ENCODE peak calls at places on chromosome 1, in four cellular contexts. One of them, this sample, is unnamed.
A peak's percentile ranks its signal among the peaks of the same experiment; 100 is the strongest.

GRCh38 chr1:183139281-183139942 is 46.7 kb upstream of the LAMC2 start:
- DNase-seq in GM12878: no peak
- DNase-seq in HepG2: peak; percentile 74
- DNase-seq in H1: no peak
- DNase-seq in this sample: no peak

GRCh38 chr1:65418522-65419185 is 1.8 kb upstream of the LEPR start:
- DNase-seq in H1: no peak
- DNase-seq in GM12878: no peak
- DNase-seq in HepG2: no peak
- DNase-seq in this sample: no peak

GRCh38 chr1:208985231-208985630 is 598.3 kb upstream of the CAMK1G start:
- DNase-seq in HepG2: no peak
- DNase-seq in H1: no peak
- DNase-seq in GM12878: no peak
- DNase-seq in this sample: no peak

GRCh38 chr1:232184561-232185530 is 445.1 kb downstream of the SIPA1L2 start:
- DNase-seq in GM12878: no peak
- DNase-seq in HepG2: no peak
- DNase-seq in H1: no peak
- DNase-seq in this sample: no peak

GRCh38 chr1:157838966-157839365 is 2.6 kb downstream of the CD5L start:
- DNase-seq in HepG2: no peak
- DNase-seq in H1: no peak
- DNase-seq in GM12878: no peak
- DNase-seq in this sample: no peak

GRCh38 chr1:183676515-183677189 is 23.5 kb upstream of the APOBEC4 start:
- DNase-seq in GM12878: no peak
- DNase-seq in HepG2: peak; percentile 54
- DNase-seq in H1: no peak
- DNase-seq in this sample: no peak

GRCh38 chr1:200319143-200319542 is 90.7 kb downstream of the ZNF281 start:
- DNase-seq in H1: no peak
- DNase-seq in HepG2: no peak
- DNase-seq in GM12878: no peak
- DNase-seq in this sample: no peak

GRCh38 chr1:109314805-109315204 is 8.0 kb upstream of the MYBPHL start:
- DNase-seq in H1: no peak
- DNase-seq in HepG2: no peak
- DNase-seq in GM12878: no peak
- DNase-seq in this sample: no peak

GRCh38 chr1:67691712-67692111 is 6.7 kb downstream of the GADD45A start:
- DNase-seq in HepG2: no peak
- DNase-seq in H1: no peak
- DNase-seq in GM12878: no peak
- DNase-seq in this sample: no peak

GRCh38 chr1:5910276-5910620 is 82.0 kb downstream of the NPHP4 start:
- DNase-seq in HepG2: no peak
- DNase-seq in GM12878: no peak
- DNase-seq in H1: peak; percentile 39
- DNase-seq in this sample: no peak

GRCh38 chr1:85935234-85935633 is 221.3 kb downstream of the COL24A1 start:
- DNase-seq in HepG2: no peak
- DNase-seq in H1: no peak
- DNase-seq in GM12878: no peak
- DNase-seq in this sample: no peak

GRCh38 chr1:109677459-109677858 is 9.6 kb downstream of the GSTM2 start:
- DNase-seq in GM12878: no peak
- DNase-seq in H1: no peak
- DNase-seq in HepG2: no peak
- DNase-seq in this sample: no peak

GRCh38 chr1:36203554-36204346 is 20.5 kb upstream of the THRAP3 start:
- DNase-seq in GM12878: no peak
- DNase-seq in HepG2: no peak
- DNase-seq in H1: peak; percentile 54
- DNase-seq in this sample: no peak

GRCh38 chr1:44842763-44843655 is at the start of gene PTCH2:
- DNase-seq in H1: peak; percentile 95
- DNase-seq in HepG2: peak; percentile 55
- DNase-seq in GM12878: no peak
- DNase-seq in this sample: peak; percentile 84

GRCh38 chr1:44810101-44810761 is 1.9 kb downstream of the BTBD19 start:
- DNase-seq in GM12878: peak; percentile 60
- DNase-seq in HepG2: no peak
- DNase-seq in H1: no peak
- DNase-seq in this sample: no peak

GRCh38 chr1:36625253-36625958 is 142.7 kb upstream of the CSF3R start:
- DNase-seq in GM12878: no peak
- DNase-seq in H1: no peak
- DNase-seq in HepG2: no peak
- DNase-seq in this sample: no peak

GRCh38 chr1:119968068-119968492 is 71.8 kb upstream of the ADAM30 start:
- DNase-seq in GM12878: peak; percentile 31
- DNase-seq in H1: peak; percentile 86
- DNase-seq in HepG2: peak; percentile 63
- DNase-seq in this sample: peak; percentile 63

GRCh38 chr1:61426884-61427283 is 298.1 kb downstream of the TM2D1 start:
- DNase-seq in GM12878: no peak
- DNase-seq in HepG2: no peak
- DNase-seq in H1: no peak
- DNase-seq in this sample: no peak

GRCh38 chr1:113788802-113789201 is 23.5 kb downstream of the RSBN1 start:
- DNase-seq in H1: no peak
- DNase-seq in HepG2: no peak
- DNase-seq in GM12878: no peak
- DNase-seq in this sample: no peak

GRCh38 chr1:60621524-60621923 is 460.8 kb upstream of the NFIA start:
- DNase-seq in HepG2: no peak
- DNase-seq in GM12878: no peak
- DNase-seq in H1: no peak
- DNase-seq in this sample: no peak

GRCh38 chr1:51907079-51907702 is 28.7 kb upstream of the NRDC start:
- DNase-seq in HepG2: no peak
- DNase-seq in H1: no peak
- DNase-seq in GM12878: no peak
- DNase-seq in this sample: no peak

GRCh38 chr1:233295775-233296322 is 324 bp upstream of the PCNX2 start:
- DNase-seq in GM12878: no peak
- DNase-seq in H1: no peak
- DNase-seq in HepG2: no peak
- DNase-seq in this sample: no peak

GRCh38 chr1:24364975-24365678 is 46.0 kb downstream of the GRHL3 start:
- DNase-seq in H1: no peak
- DNase-seq in GM12878: peak; percentile 33
- DNase-seq in HepG2: no peak
- DNase-seq in this sample: no peak

GRCh38 chr1:203216274-203217138 is 13.0 kb downstream of the CHIT1 start:
- DNase-seq in HepG2: peak; percentile 53
- DNase-seq in H1: peak; percentile 86
- DNase-seq in GM12878: peak; percentile 17
- DNase-seq in this sample: peak; percentile 94

GRCh38 chr1:234539666-234540403 is 60.9 kb upstream of the TARBP1 start:
- DNase-seq in GM12878: no peak
- DNase-seq in HepG2: no peak
- DNase-seq in H1: no peak
- DNase-seq in this sample: no peak

GRCh38 chr1:204404629-204405028 is 7.0 kb downstream of the PPP1R15B start:
- DNase-seq in HepG2: peak; percentile 31
- DNase-seq in GM12878: no peak
- DNase-seq in H1: no peak
- DNase-seq in this sample: no peak

GRCh38 chr1:52348704-52349301 is 17.2 kb downstream of the CC2D1B start:
- DNase-seq in HepG2: no peak
- DNase-seq in H1: peak; percentile 63
- DNase-seq in GM12878: no peak
- DNase-seq in this sample: peak; percentile 52

GRCh38 chr1:159868766-159869165 is 6.3 kb upstream of the VSIG8 start:
- DNase-seq in HepG2: no peak
- DNase-seq in GM12878: no peak
- DNase-seq in H1: no peak
- DNase-seq in this sample: no peak

GRCh38 chr1:22753396-22754083 is 42.9 kb downstream of the EPHB2 start:
- DNase-seq in HepG2: no peak
- DNase-seq in GM12878: no peak
- DNase-seq in H1: no peak
- DNase-seq in this sample: no peak

GRCh38 chr1:18155881-18156385 is 48.3 kb downstream of the IGSF21 start:
- DNase-seq in H1: no peak
- DNase-seq in HepG2: no peak
- DNase-seq in GM12878: no peak
- DNase-seq in this sample: no peak

GRCh38 chr1:33008051-33008914 is 28.4 kb downstream of the AK2 start:
- DNase-seq in GM12878: no peak
- DNase-seq in HepG2: no peak
- DNase-seq in H1: no peak
- DNase-seq in this sample: no peak

GRCh38 chr1:93516164-93516563 is 68.2 kb downstream of the FNBP1L start:
- DNase-seq in H1: no peak
- DNase-seq in GM12878: peak; percentile 12
- DNase-seq in HepG2: no peak
- DNase-seq in this sample: no peak
- TF ChIP-seq YY1 in H1: no peak
- TF ChIP-seq YY1 in GM12878: no peak
- TF ChIP-seq YY1 in HepG2: no peak
- TF ChIP-seq YY1 in this sample: no peak

GRCh38 chr1:225977937-225978748 is 21.0 kb downstream of the SDE2 start:
- DNase-seq in GM12878: peak; percentile 45
- DNase-seq in HepG2: no peak
- DNase-seq in H1: no peak
- DNase-seq in this sample: no peak
- TF ChIP-seq SUZ12 in GM12878: no peak
- TF ChIP-seq SUZ12 in HepG2: no peak
- TF ChIP-seq SUZ12 in H1: no peak
- TF ChIP-seq SUZ12 in this sample: no peak

GRCh38 chr1:57017717-57018116 is 51.9 kb upstream of the C8B start:
- DNase-seq in HepG2: peak; percentile 21
- DNase-seq in H1: peak; percentile 61
- DNase-seq in GM12878: no peak
- DNase-seq in this sample: peak; percentile 30

GRCh38 chr1:57019240-57019805 is 53.5 kb upstream of the C8B start:
- DNase-seq in GM12878: no peak
- DNase-seq in H1: no peak
- DNase-seq in HepG2: no peak
- DNase-seq in this sample: no peak

GRCh38 chr1:57017201-57017600 is 51.4 kb upstream of the C8B start:
- DNase-seq in GM12878: no peak
- DNase-seq in HepG2: peak; percentile 14
- DNase-seq in H1: no peak
- DNase-seq in this sample: peak; percentile 67

GRCh38 chr1:57015071-57015470 is 49.3 kb upstream of the C8B start:
- DNase-seq in GM12878: no peak
- DNase-seq in H1: no peak
- DNase-seq in HepG2: no peak
- DNase-seq in this sample: no peak

GRCh38 chr1:57018119-57018518 is 52.3 kb upstream of the C8B start:
- DNase-seq in H1: no peak
- DNase-seq in GM12878: no peak
- DNase-seq in HepG2: no peak
- DNase-seq in this sample: no peak
- TF ChIP-seq YY1 in H1: no peak
- TF ChIP-seq YY1 in GM12878: no peak
- TF ChIP-seq YY1 in HepG2: no peak
- TF ChIP-seq YY1 in this sample: no peak

GRCh38 chr1:54627181-54627580 is 3.9 kb upstream of the FAM151A start:
- DNase-seq in HepG2: no peak
- DNase-seq in GM12878: no peak
- DNase-seq in H1: no peak
- DNase-seq in this sample: no peak

GRCh38 chr1:54623216-54624007 is at the start of gene FAM151A:
- DNase-seq in HepG2: peak; percentile 55
- DNase-seq in GM12878: no peak
- DNase-seq in H1: no peak
- DNase-seq in this sample: no peak

GRCh38 chr1:54619749-54620148 is 3.6 kb downstream of the FAM151A start:
- DNase-seq in H1: no peak
- DNase-seq in GM12878: no peak
- DNase-seq in HepG2: no peak
- DNase-seq in this sample: no peak

DNA sequence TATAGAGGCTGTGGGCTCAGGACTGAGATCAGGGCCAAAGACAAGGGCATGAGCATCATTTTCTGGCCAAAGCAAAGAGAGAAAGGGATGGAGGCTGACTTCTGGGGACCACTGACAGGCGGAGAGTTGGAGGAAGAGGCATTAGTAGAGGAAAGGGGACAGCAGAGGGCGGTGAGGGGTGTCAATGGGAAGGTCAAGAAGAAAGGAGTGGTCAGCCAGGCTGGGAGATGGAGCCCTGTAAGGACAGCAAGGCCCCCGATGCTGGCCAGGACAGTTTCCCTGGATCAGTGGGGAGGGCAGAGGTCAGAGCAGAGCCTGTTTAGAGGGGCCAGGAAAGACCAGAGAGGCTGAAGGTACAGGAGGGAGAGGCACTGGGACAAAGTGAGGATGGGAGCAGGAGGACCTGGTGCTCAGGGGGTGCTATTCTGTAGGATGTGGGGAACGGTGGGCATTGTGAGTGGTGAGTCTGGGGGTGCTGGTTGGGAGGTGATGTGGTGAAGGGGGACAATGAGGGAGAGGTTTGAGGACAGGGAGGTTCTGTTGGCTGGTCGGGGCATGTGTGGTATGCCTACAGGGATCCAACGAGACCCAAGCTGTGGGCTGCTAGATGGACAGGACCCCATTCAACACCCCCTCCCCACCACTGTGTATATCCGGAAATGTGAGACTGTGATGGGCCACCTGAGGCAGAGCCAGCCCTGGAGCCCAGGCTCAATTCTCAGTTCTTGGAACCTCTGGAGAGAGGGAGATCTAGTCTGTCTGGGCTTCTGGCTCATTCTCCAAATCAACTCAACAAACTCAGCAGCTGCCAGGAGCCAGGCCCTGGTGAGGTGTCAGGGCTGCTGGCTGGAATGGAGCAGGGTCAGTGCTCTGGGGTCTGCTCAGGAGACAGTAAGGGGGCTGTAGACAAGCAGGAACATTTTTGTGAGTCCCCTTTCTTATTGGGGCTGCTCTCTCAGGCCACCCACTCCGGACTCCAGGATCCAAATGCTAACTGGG is 1.4 kb upstream of the FAM151A start:
- DNase-seq in HepG2: no peak
- DNase-seq in GM12878: no peak
- DNase-seq in H1: no peak
- DNase-seq in this sample: no peak
- TF ChIP-seq SUZ12 in HepG2: no peak
- TF ChIP-seq SUZ12 in GM12878: no peak
- TF ChIP-seq SUZ12 in H1: no peak
- TF ChIP-seq SUZ12 in this sample: no peak